ENCODE peak calls at places on chromosomes 4 and X, in five cellular contexts. E, I, G, M and K are unnamed samples.

GRCh38 chr4:76677571-76678326 is 220.2 kb downstream of the SOWAHB start:
- DNase-seq in E (no peak), I (peak; percentile 29), G (no peak), M (no peak), K (no peak)

GRCh38 chrX:119427024-119427794 is 28.1 kb downstream of the SLC25A43 start:
- DNase-seq in E (peak; percentile 50), I (no peak), G (peak; percentile 25), M (no peak), K (peak; percentile 52)

GRCh38 chr4:92253986-92254671 is 49.6 kb upstream of the GRID2 start:
- DNase-seq in E (no peak), I (no peak), G (no peak), M (no peak), K (no peak)

GRCh38 chr4:87543835-87544461 is 14.8 kb upstream of the SPARCL1 start:
- DNase-seq in E (peak; percentile 83), I (peak; percentile 69), G (peak; percentile 59), M (peak; percentile 9), K (no peak)

GRCh38 chr4:7907142-7907541 is 32.5 kb downstream of the AFAP1 start:
- DNase-seq in E (no peak), I (no peak), G (no peak), M (no peak), K (no peak)

GRCh38 chr4:129474698-129475097 is 378.7 kb downstream of the C4orf33 start:
- DNase-seq in E (no peak), I (no peak), G (no peak), M (no peak), K (no peak)

GRCh38 chr4:1208970-1209704 is 36.8 kb upstream of the SPON2 start:
- DNase-seq in E (peak; percentile 60), I (no peak), G (no peak), M (no peak), K (no peak)

GRCh38 chrX:112695494-112695893 is 15.8 kb upstream of the LHFPL1 start:
- DNase-seq in E (no peak), I (no peak), G (no peak), M (no peak), K (no peak)

GRCh38 chrX:34638116-34638515 is 19.0 kb downstream of the TMEM47 start:
- DNase-seq in E (peak; percentile 66), I (peak; percentile 41), G (no peak), M (peak; percentile 0), K (no peak)

GRCh38 chr4:38728651-38729141 is 54.1 kb downstream of the TLR10 start:
- DNase-seq in E (no peak), I (peak; percentile 39), G (no peak), M (no peak), K (no peak)

GRCh38 chr4:186557486-186557885 is 2.1 kb upstream of the MTNR1A start:
- DNase-seq in E (peak; percentile 21), I (peak; percentile 35), G (peak; percentile 71), M (no peak), K (no peak)

GRCh38 chr4:107736924-107737448 is 17.0 kb upstream of the PAPSS1 start:
- DNase-seq in E (peak; percentile 75), I (peak; percentile 54), G (no peak), M (peak; percentile 46), K (peak; percentile 44)

GRCh38 chr4:102344520-102344954 is 745 bp downstream of the SLC39A8 start:
- DNase-seq in E (peak; percentile 55), I (no peak), G (peak; percentile 45), M (peak; percentile 25), K (peak; percentile 78)

GRCh38 chr4:122914292-122914904 is 8.0 kb downstream of the NUDT6 start:
- DNase-seq in E (peak; percentile 76), I (peak; percentile 70), G (no peak), M (peak; percentile 56), K (peak; percentile 23)

GRCh38 chr4:1512738-1513660 is 106.8 kb upstream of the NKX1-1 start:
- DNase-seq in E (peak; percentile 14), I (no peak), G (no peak), M (peak; percentile 24), K (no peak)

GRCh38 chr4:67871867-67872266 is 11.9 kb downstream of the TMPRSS11D start:
- DNase-seq in E (peak; percentile 76), I (peak; percentile 80), G (peak; percentile 39), M (peak; percentile 25), K (peak; percentile 32)

GRCh38 chr4:176443646-176444409 is 124.1 kb downstream of the SPCS3 start:
- DNase-seq in E (peak; percentile 32), I (peak; percentile 32), G (no peak), M (peak; percentile 35), K (no peak)